ENCODE peak calls at places on chromosomes 11 and 22, in six cellular contexts. K, P, H, W, C and B are unnamed samples.
A peak's percentile ranks its signal among the peaks of the same experiment; 100 is the strongest.

GRCh38 chr11:126718319-126718718 is 282.3 kb downstream of the KIRREL3 start:
- DNase-seq in K (no peak), P (no peak), H (no peak), W (no peak), C (no peak), B (no peak)

GRCh38 chr22:25054943-25055511 is 102.5 kb downstream of the KIAA1671 start:
- DNase-seq in K (no peak), P (no peak), H (no peak), W (no peak), C (no peak), B (no peak)

GRCh38 chr11:65225284-65226102 is 36.3 kb upstream of the POLA2 start:
- DNase-seq in K (peak; percentile 68), P (peak; percentile 60), H (peak; percentile 73), W (peak; percentile 61), C (peak; percentile 6), B (no peak)

GRCh38 chr11:11786771-11787170 is 55.0 kb upstream of the USP47 start:
- DNase-seq in K (no peak), P (no peak), H (no peak), W (peak; percentile 37), C (no peak), B (no peak)

GRCh38 chr11:14773755-14774154 is 118.3 kb downstream of the CYP2R1 start:
- DNase-seq in K (no peak), P (no peak), H (peak; percentile 14), W (peak; percentile 7), C (no peak), B (no peak)

GRCh38 chr11:114432893-114433292 is 6.4 kb upstream of the REXO2 start:
- DNase-seq in K (no peak), P (no peak), H (no peak), W (no peak), C (no peak), B (no peak)

GRCh38 chr22:35972559-35972958 is 56.1 kb downstream of the RBFOX2 start:
- DNase-seq in K (no peak), P (no peak), H (no peak), W (no peak), C (no peak), B (no peak)

GRCh38 chr22:24601217-24602104 is 1.5 kb upstream of the GGT1 start:
- DNase-seq in K (peak; percentile 45), P (no peak), H (no peak), W (peak; percentile 35), C (no peak), B (no peak)

GRCh38 chr22:27885977-27886842 is 32.8 kb downstream of the PITPNB start:
- DNase-seq in K (peak; percentile 57), P (peak; percentile 37), H (peak; percentile 34), W (peak; percentile 48), C (peak; percentile 91), B (no peak)

GRCh38 chr22:35140879-35141745 is 75.2 kb downstream of the ISX start:
- DNase-seq in K (no peak), P (no peak), H (peak; percentile 57), W (no peak), C (no peak), B (no peak)

GRCh38 chr22:20391222-20391621 is 2.7 kb upstream of the ZNF74 start:
- DNase-seq in K (no peak), P (no peak), H (no peak), W (no peak), C (no peak), B (no peak)

GRCh38 chr11:69662021-69662698 is 13.0 kb downstream of the LTO1 start:
- DNase-seq in K (no peak), P (no peak), H (no peak), W (no peak), C (no peak), B (peak; percentile 31)

GRCh38 chr11:84719935-84720577 is 907.1 kb downstream of the DLG2 start:
- DNase-seq in K (no peak), P (no peak), H (no peak), W (no peak), C (no peak), B (no peak)

GRCh38 chr22:26323013-26323412 is 106.0 kb upstream of the ASPHD2 start:
- DNase-seq in K (no peak), P (no peak), H (no peak), W (no peak), C (no peak), B (no peak)

GRCh38 chr22:26321469-26321913 is 107.6 kb upstream of the ASPHD2 start:
- DNase-seq in K (no peak), P (no peak), H (peak; percentile 27), W (no peak), C (no peak), B (no peak)

GRCh38 chr22:26318975-26319374 is 110.1 kb upstream of the ASPHD2 start:
- DNase-seq in K (no peak), P (no peak), H (peak; percentile 26), W (no peak), C (no peak), B (no peak)

GRCh38 chr22:26322179-26322905 is 106.7 kb upstream of the ASPHD2 start:
- DNase-seq in K (no peak), P (no peak), H (no peak), W (no peak), C (peak; percentile 18), B (peak; percentile 83)

DNA sequence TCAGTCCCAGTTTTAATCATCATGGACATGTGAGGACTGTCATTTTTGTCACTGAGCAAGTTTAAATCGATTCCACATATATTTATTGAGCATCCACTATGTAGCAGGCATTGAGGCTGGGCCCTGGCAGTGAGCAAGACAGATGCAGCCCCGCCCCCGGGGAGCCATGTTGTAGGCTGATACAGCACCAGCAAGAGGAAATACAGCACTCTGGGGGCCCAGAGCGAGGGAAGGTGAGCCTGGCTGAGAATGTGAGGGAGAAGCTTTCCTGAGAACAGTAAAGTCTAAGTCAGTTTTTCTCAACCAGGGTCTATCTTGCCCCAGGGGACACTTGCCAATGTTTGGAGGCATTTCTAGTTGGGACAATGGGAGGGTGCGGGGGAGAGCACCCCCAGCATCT is 108.6 kb upstream of the ASPHD2 start:
- DNase-seq in K (no peak), P (no peak), H (no peak), W (no peak), C (no peak), B (no peak)
- H3K27ac ChIP-seq in K (no peak overlapping the region), P (no peak overlapping the region), H (no peak overlapping the region), W (no peak overlapping the region), C (no peak overlapping the region), B (no peak overlapping the region)

GRCh38 chr11:75072582-75072981 is 24.1 kb downstream of the OR2AT4 start:
- DNase-seq in K (no peak), P (no peak), H (peak; percentile 30), W (no peak), C (no peak), B (no peak)
- H3K27me3 ChIP-seq in K (no peaks in the 10 kb centered on the region), P (peaks cover 17% of the 10 kb centered on the region), H (no peaks in the 10 kb centered on the region), W (no peaks in the 10 kb centered on the region), C (peaks cover 29% of the 10 kb centered on the region), B (peaks cover 10% of the 10 kb centered on the region)

GRCh38 chr11:34898474-34898873 is 17.7 kb downstream of the APIP start:
- DNase-seq in K (no peak), P (no peak), H (no peak), W (no peak), C (no peak), B (no peak)
- H3K9me3 ChIP-seq in K (peaks cover 29% of the 10 kb centered on the region), P (peaks cover 47% of the 10 kb centered on the region), H (no peaks in the 10 kb centered on the region), W (no peaks in the 10 kb centered on the region), C (peaks cover 35% of the 10 kb centered on the region), B (peaks cover 20% of the 10 kb centered on the region)

GRCh38 chr22:23242473-23243001 is 62.2 kb downstream of the BCR start:
- DNase-seq in K (no peak), P (no peak), H (peak; percentile 76), W (no peak), C (no peak), B (no peak)
- H3K27ac ChIP-seq in K (peak overlapping the region; percentile 59), P (peak overlapping the region; percentile 48), H (no peak overlapping the region), W (no peak overlapping the region), C (no peak overlapping the region), B (peak overlapping the region; percentile 90)

GRCh38 chr22:49721211-49721763 is 106.4 kb downstream of the BRD1 start:
- DNase-seq in K (no peak), P (no peak), H (no peak), W (no peak), C (no peak), B (no peak)
- H3K27me3 ChIP-seq in K (no peaks in the 10 kb centered on the region), P (peaks cover under 1% of the 10 kb centered on the region), H (peaks cover 69% of the 10 kb centered on the region), W (peaks cover 81% of the 10 kb centered on the region), C (peaks cover 17% of the 10 kb centered on the region), B (peaks cover 24% of the 10 kb centered on the region)

GRCh38 chr11:31803813-31804438 is 7.2 kb downstream of the PAX6 start:
- DNase-seq in K (no peak), P (no peak), H (no peak), W (no peak), C (no peak), B (no peak)
- H3K9me3 ChIP-seq in K (peaks cover 13% of the 10 kb centered on the region), P (peaks cover 23% of the 10 kb centered on the region), H (no peaks in the 10 kb centered on the region), W (no peaks in the 10 kb centered on the region), C (peaks cover 28% of the 10 kb centered on the region), B (no peaks in the 10 kb centered on the region)

GRCh38 chr11:102495161-102496042 is 35.1 kb downstream of the MMP7 start:
- DNase-seq in K (no peak), P (peak; percentile 15), H (peak; percentile 86), W (peak; percentile 76), C (peak; percentile 75), B (no peak)
- H3K27ac ChIP-seq in K (no peak overlapping the region), P (no peak overlapping the region), H (no peak overlapping the region), W (no peak overlapping the region), C (no peak overlapping the region), B (no peak overlapping the region)